ENCODE peak calls at places on chromosomes 12 and 14, in seven cellular contexts. One of them, this sample, is unnamed.

GRCh38 chr12:41684997-41685396 is 459.7 kb downstream of the GXYLT1 start:
- DNase-seq in PC-3: no peak
- DNase-seq in mammary epithelial cell: no peak
- DNase-seq in brain microvascular endothelial cell: no peak
- DNase-seq in psoas muscle: no peak
- DNase-seq in breast epithelium: no peak
- DNase-seq in left lung: no peak
- DNase-seq in this sample: no peak

GRCh38 chr14:42554091-42554490 is 947.4 kb downstream of the LRFN5 start:
- DNase-seq in PC-3: no peak
- DNase-seq in mammary epithelial cell: no peak
- DNase-seq in brain microvascular endothelial cell: no peak
- DNase-seq in psoas muscle: no peak
- DNase-seq in breast epithelium: no peak
- DNase-seq in left lung: no peak
- DNase-seq in this sample: no peak

GRCh38 chr12:79344855-79345840 is 345.6 kb downstream of the PAWR start:
- DNase-seq in PC-3: peak; percentile 77
- DNase-seq in mammary epithelial cell: peak; percentile 37
- DNase-seq in brain microvascular endothelial cell: peak; percentile 35
- DNase-seq in psoas muscle: no peak
- DNase-seq in breast epithelium: no peak
- DNase-seq in left lung: no peak
- DNase-seq in this sample: peak; percentile 35

GRCh38 chr14:67018720-67019119 is 170.5 kb upstream of the GARIN2 start:
- DNase-seq in PC-3: no peak
- DNase-seq in mammary epithelial cell: no peak
- DNase-seq in brain microvascular endothelial cell: no peak
- DNase-seq in psoas muscle: no peak
- DNase-seq in breast epithelium: no peak
- DNase-seq in left lung: no peak
- DNase-seq in this sample: no peak

GRCh38 chr14:24307575-24308341 is at the start of gene CIDEB:
- DNase-seq in PC-3: peak; percentile 76
- DNase-seq in mammary epithelial cell: no peak
- DNase-seq in brain microvascular endothelial cell: peak; percentile 55
- DNase-seq in psoas muscle: no peak
- DNase-seq in breast epithelium: no peak
- DNase-seq in left lung: no peak
- DNase-seq in this sample: peak; percentile 53

GRCh38 chr12:857611-858010 is 91.9 kb downstream of the RAD52 start:
- DNase-seq in PC-3: peak; percentile 81
- DNase-seq in mammary epithelial cell: peak; percentile 83
- DNase-seq in brain microvascular endothelial cell: peak; percentile 73
- DNase-seq in psoas muscle: peak; percentile 82
- DNase-seq in breast epithelium: no peak
- DNase-seq in left lung: no peak
- DNase-seq in this sample: peak; percentile 65

GRCh38 chr12:40013292-40013691 is 92.6 kb downstream of the SLC2A13 start:
- DNase-seq in PC-3: no peak
- DNase-seq in mammary epithelial cell: no peak
- DNase-seq in brain microvascular endothelial cell: no peak
- DNase-seq in psoas muscle: no peak
- DNase-seq in breast epithelium: no peak
- DNase-seq in left lung: no peak
- DNase-seq in this sample: no peak

GRCh38 chr12:75294797-75295196 is 35.3 kb downstream of the CAPS2 start:
- DNase-seq in PC-3: no peak
- DNase-seq in mammary epithelial cell: no peak
- DNase-seq in brain microvascular endothelial cell: no peak
- DNase-seq in psoas muscle: no peak
- DNase-seq in breast epithelium: no peak
- DNase-seq in left lung: no peak
- DNase-seq in this sample: no peak

GRCh38 chr12:31029916-31030562 is 43.6 kb upstream of the DDX11 start:
- DNase-seq in PC-3: peak; percentile 25
- DNase-seq in mammary epithelial cell: no peak
- DNase-seq in brain microvascular endothelial cell: no peak
- DNase-seq in psoas muscle: no peak
- DNase-seq in breast epithelium: no peak
- DNase-seq in left lung: no peak
- DNase-seq in this sample: no peak

GRCh38 chr14:82180057-82180620 is 646.5 kb upstream of the SEL1L start:
- DNase-seq in PC-3: no peak
- DNase-seq in mammary epithelial cell: no peak
- DNase-seq in brain microvascular endothelial cell: no peak
- DNase-seq in psoas muscle: no peak
- DNase-seq in breast epithelium: no peak
- DNase-seq in left lung: no peak
- DNase-seq in this sample: no peak

GRCh38 chr12:40225984-40226602 is 1.3 kb downstream of the LRRK2 start:
- DNase-seq in PC-3: no peak
- DNase-seq in mammary epithelial cell: no peak
- DNase-seq in brain microvascular endothelial cell: no peak
- DNase-seq in psoas muscle: no peak
- DNase-seq in breast epithelium: no peak
- DNase-seq in left lung: no peak
- DNase-seq in this sample: no peak

GRCh38 chr14:100955201-100955600 is 51.7 kb upstream of the RTL1 start:
- DNase-seq in PC-3: peak; percentile 41
- DNase-seq in mammary epithelial cell: peak; percentile 49
- DNase-seq in brain microvascular endothelial cell: peak; percentile 66
- DNase-seq in psoas muscle: no peak
- DNase-seq in breast epithelium: no peak
- DNase-seq in left lung: no peak
- DNase-seq in this sample: peak; percentile 80

GRCh38 chr14:35987731-35988130 is 161.6 kb downstream of the BRMS1L start:
- DNase-seq in PC-3: no peak
- DNase-seq in mammary epithelial cell: no peak
- DNase-seq in brain microvascular endothelial cell: no peak
- DNase-seq in psoas muscle: no peak
- DNase-seq in breast epithelium: no peak
- DNase-seq in left lung: no peak
- DNase-seq in this sample: no peak

GRCh38 chr14:28142400-28143015 is 624.1 kb upstream of the FOXG1 start:
- DNase-seq in PC-3: peak; percentile 65
- DNase-seq in mammary epithelial cell: no peak
- DNase-seq in brain microvascular endothelial cell: no peak
- DNase-seq in psoas muscle: no peak
- DNase-seq in breast epithelium: no peak
- DNase-seq in left lung: no peak
- DNase-seq in this sample: peak; percentile 1

GRCh38 chr12:71410844-71411243 is 28.8 kb upstream of the LGR5 start:
- DNase-seq in PC-3: no peak
- DNase-seq in mammary epithelial cell: no peak
- DNase-seq in brain microvascular endothelial cell: no peak
- DNase-seq in psoas muscle: no peak
- DNase-seq in breast epithelium: no peak
- DNase-seq in left lung: no peak
- DNase-seq in this sample: no peak

GRCh38 chr14:60647081-60647836 is 2.0 kb downstream of the SIX1 start:
- DNase-seq in PC-3: peak; percentile 83
- DNase-seq in mammary epithelial cell: peak; percentile 54
- DNase-seq in brain microvascular endothelial cell: peak; percentile 56
- DNase-seq in psoas muscle: peak; percentile 87
- DNase-seq in breast epithelium: no peak
- DNase-seq in left lung: peak; percentile 67
- DNase-seq in this sample: peak; percentile 75

GRCh38 chr12:108090932-108091331 is 38.2 kb upstream of the WSCD2 start:
- DNase-seq in PC-3: no peak
- DNase-seq in mammary epithelial cell: no peak
- DNase-seq in brain microvascular endothelial cell: no peak
- DNase-seq in psoas muscle: no peak
- DNase-seq in breast epithelium: no peak
- DNase-seq in left lung: no peak
- DNase-seq in this sample: no peak

GRCh38 chr12:12837025-12837872 is 24.1 kb downstream of the DDX47 start:
- DNase-seq in PC-3: peak; percentile 91
- DNase-seq in mammary epithelial cell: peak; percentile 91
- DNase-seq in brain microvascular endothelial cell: peak; percentile 79
- DNase-seq in psoas muscle: peak; percentile 54
- DNase-seq in breast epithelium: no peak
- DNase-seq in left lung: no peak
- DNase-seq in this sample: peak; percentile 79

GRCh38 chr14:51525705-51526104 is 126.0 kb upstream of the FRMD6 start:
- DNase-seq in PC-3: peak; percentile 13
- DNase-seq in mammary epithelial cell: no peak
- DNase-seq in brain microvascular endothelial cell: no peak
- DNase-seq in psoas muscle: no peak
- DNase-seq in breast epithelium: no peak
- DNase-seq in left lung: no peak
- DNase-seq in this sample: peak; percentile 33

GRCh38 chr12:111819191-111820158 is 22.6 kb upstream of the MAPKAPK5 start:
- DNase-seq in PC-3: peak; percentile 56
- DNase-seq in mammary epithelial cell: no peak
- DNase-seq in brain microvascular endothelial cell: no peak
- DNase-seq in psoas muscle: no peak
- DNase-seq in breast epithelium: no peak
- DNase-seq in left lung: no peak
- DNase-seq in this sample: peak; percentile 7

GRCh38 chr12:122988036-122988435 is 7.6 kb downstream of the ARL6IP4 start:
- DNase-seq in PC-3: no peak
- DNase-seq in mammary epithelial cell: no peak
- DNase-seq in brain microvascular endothelial cell: no peak
- DNase-seq in psoas muscle: no peak
- DNase-seq in breast epithelium: no peak
- DNase-seq in left lung: no peak
- DNase-seq in this sample: no peak

GRCh38 chr14:30375280-30375892 is 183.6 kb upstream of the G2E3 start:
- DNase-seq in PC-3: peak; percentile 78
- DNase-seq in mammary epithelial cell: peak; percentile 26
- DNase-seq in brain microvascular endothelial cell: peak; percentile 76
- DNase-seq in psoas muscle: peak; percentile 74
- DNase-seq in breast epithelium: peak; percentile 58
- DNase-seq in left lung: no peak
- DNase-seq in this sample: peak; percentile 58

GRCh38 chr12:71014180-71014785 is 93.7 kb upstream of the PTPRR start:
- DNase-seq in PC-3: peak; percentile 81
- DNase-seq in mammary epithelial cell: peak; percentile 32
- DNase-seq in brain microvascular endothelial cell: no peak
- DNase-seq in psoas muscle: no peak
- DNase-seq in breast epithelium: no peak
- DNase-seq in left lung: no peak
- DNase-seq in this sample: peak; percentile 37

GRCh38 chr12:53684654-53685220 is 8.9 kb upstream of the ATP5MC2 start:
- DNase-seq in PC-3: no peak
- DNase-seq in mammary epithelial cell: no peak
- DNase-seq in brain microvascular endothelial cell: no peak
- DNase-seq in psoas muscle: no peak
- DNase-seq in breast epithelium: no peak
- DNase-seq in left lung: no peak
- DNase-seq in this sample: no peak

GRCh38 chr14:34355584-34356266 is 106.3 kb downstream of the SPTSSA start:
- DNase-seq in PC-3: peak; percentile 82
- DNase-seq in mammary epithelial cell: peak; percentile 97
- DNase-seq in brain microvascular endothelial cell: peak; percentile 57
- DNase-seq in psoas muscle: no peak
- DNase-seq in breast epithelium: no peak
- DNase-seq in left lung: no peak
- DNase-seq in this sample: peak; percentile 73

GRCh38 chr12:47017041-47017713 is 62.2 kb upstream of the PCED1B start:
- DNase-seq in PC-3: no peak
- DNase-seq in mammary epithelial cell: no peak
- DNase-seq in brain microvascular endothelial cell: no peak
- DNase-seq in psoas muscle: no peak
- DNase-seq in breast epithelium: no peak
- DNase-seq in left lung: no peak
- DNase-seq in this sample: no peak
- H3K27ac ChIP-seq in PC-3: peak overlapping the region; percentile 66
- H3K27ac ChIP-seq in mammary epithelial cell: peak overlapping the region; percentile 62
- H3K27ac ChIP-seq in brain microvascular endothelial cell: no peak overlapping the region
- H3K27ac ChIP-seq in psoas muscle: no peak overlapping the region
- H3K27ac ChIP-seq in breast epithelium: no peak overlapping the region
- H3K27ac ChIP-seq in left lung: no peak overlapping the region
- H3K27ac ChIP-seq in this sample: no peak overlapping the region

GRCh38 chr12:8590842-8591545 is 21.7 kb downstream of the AICDA start:
- DNase-seq in PC-3: no peak
- DNase-seq in mammary epithelial cell: peak; percentile 40
- DNase-seq in brain microvascular endothelial cell: no peak
- DNase-seq in psoas muscle: no peak
- DNase-seq in breast epithelium: no peak
- DNase-seq in left lung: no peak
- DNase-seq in this sample: no peak
- TF ChIP-seq CTCF in PC-3: no peak
- TF ChIP-seq CTCF in mammary epithelial cell: peak; percentile 16
- TF ChIP-seq CTCF in brain microvascular endothelial cell: no peak
- TF ChIP-seq CTCF in psoas muscle: no peak
- TF ChIP-seq CTCF in breast epithelium: no peak
- TF ChIP-seq CTCF in left lung: no peak
- TF ChIP-seq CTCF in this sample: no peak

DNA sequence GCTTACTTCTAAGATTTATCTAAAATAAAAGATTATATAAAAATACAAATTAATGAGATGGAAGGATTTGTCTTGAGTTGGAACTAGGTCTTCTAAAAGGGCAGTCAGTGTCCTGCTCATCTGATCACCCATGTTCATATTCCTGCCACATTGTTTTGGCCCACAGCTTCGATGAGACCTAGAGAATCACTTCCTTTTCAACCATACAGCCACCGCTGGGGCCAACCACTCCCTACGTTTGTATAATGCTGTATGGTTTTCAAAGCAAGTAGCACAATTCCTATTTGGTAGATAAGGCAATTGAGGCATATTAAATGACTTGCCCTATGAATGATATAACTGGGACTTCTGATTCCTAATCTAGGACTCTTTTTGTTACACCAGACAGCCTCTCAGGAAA is 249.4 kb downstream of the ZFP36L1 start:
- DNase-seq in PC-3: no peak
- DNase-seq in mammary epithelial cell: no peak
- DNase-seq in brain microvascular endothelial cell: no peak
- DNase-seq in psoas muscle: no peak
- DNase-seq in breast epithelium: no peak
- DNase-seq in left lung: no peak
- DNase-seq in this sample: no peak
- H3K27ac ChIP-seq in PC-3: no peak overlapping the region
- H3K27ac ChIP-seq in mammary epithelial cell: peak overlapping the region; percentile 98
- H3K27ac ChIP-seq in brain microvascular endothelial cell: peak overlapping the region; percentile 79
- H3K27ac ChIP-seq in psoas muscle: peak overlapping the region; percentile 96
- H3K27ac ChIP-seq in breast epithelium: peak overlapping the region; percentile 98
- H3K27ac ChIP-seq in left lung: no peak overlapping the region
- H3K27ac ChIP-seq in this sample: peak overlapping the region; percentile 65

GRCh38 chr14:96567289-96567899 is 65.2 kb downstream of the PAPOLA start:
- DNase-seq in PC-3: peak; percentile 43
- DNase-seq in mammary epithelial cell: no peak
- DNase-seq in brain microvascular endothelial cell: peak; percentile 50
- DNase-seq in psoas muscle: no peak
- DNase-seq in breast epithelium: no peak
- DNase-seq in left lung: no peak
- DNase-seq in this sample: peak; percentile 61
- TF ChIP-seq CTCF in PC-3: peak; percentile 78
- TF ChIP-seq CTCF in mammary epithelial cell: peak; percentile 50
- TF ChIP-seq CTCF in brain microvascular endothelial cell: peak; percentile 53
- TF ChIP-seq CTCF in psoas muscle: peak; percentile 47
- TF ChIP-seq CTCF in breast epithelium: no peak
- TF ChIP-seq CTCF in left lung: peak; percentile 24
- TF ChIP-seq CTCF in this sample: peak; percentile 38

GRCh38 chr14:90674043-90674670 is 142.1 kb downstream of the TTC7B start:
- DNase-seq in PC-3: no peak
- DNase-seq in mammary epithelial cell: no peak
- DNase-seq in brain microvascular endothelial cell: no peak
- DNase-seq in psoas muscle: peak; percentile 66
- DNase-seq in breast epithelium: no peak
- DNase-seq in left lung: no peak
- DNase-seq in this sample: no peak
- H3K27ac ChIP-seq in PC-3: no peak overlapping the region
- H3K27ac ChIP-seq in mammary epithelial cell: no peak overlapping the region
- H3K27ac ChIP-seq in brain microvascular endothelial cell: no peak overlapping the region
- H3K27ac ChIP-seq in psoas muscle: peak overlapping the region; percentile 93
- H3K27ac ChIP-seq in breast epithelium: no peak overlapping the region
- H3K27ac ChIP-seq in left lung: peak overlapping the region; percentile 42
- H3K27ac ChIP-seq in this sample: no peak overlapping the region